ENCODE peak calls at places on chromosomes 3 and 15, in five cellular contexts. F, Q, T, S and P are unnamed samples.

GRCh38 chr3:155744091-155744625 is 713 bp downstream of the PLCH1 start:
- DNase-seq in F (peak; percentile 77), Q (no peak), T (peak; percentile 42), S (peak; percentile 75), P (no peak)

GRCh38 chr15:65409284-65409631 is 13.5 kb downstream of the IGDCC4 start:
- DNase-seq in F (no peak), Q (peak; percentile 91), T (no peak), S (no peak), P (peak; percentile 36)

GRCh38 chr3:156535162-156535627 is 19.7 kb downstream of the SSR3 start:
- DNase-seq in F (peak; percentile 54), Q (peak; percentile 95), T (no peak), S (peak; percentile 12), P (peak; percentile 92)

GRCh38 chr15:59166601-59167265 is 39.9 kb upstream of the LDHAL6B start:
- DNase-seq in F (no peak), Q (no peak), T (no peak), S (no peak), P (no peak)

GRCh38 chr15:61155741-61156700 is 73.1 kb downstream of the RORA start:
- DNase-seq in F (no peak), Q (no peak), T (no peak), S (no peak), P (no peak)

GRCh38 chr3:30855390-30855789 is 39.1 kb downstream of the GADL1 start:
- DNase-seq in F (no peak), Q (no peak), T (no peak), S (no peak), P (no peak)

GRCh38 chr3:89260721-89261120 is 153.3 kb downstream of the EPHA3 start:
- DNase-seq in F (no peak), Q (no peak), T (no peak), S (no peak), P (no peak)

GRCh38 chr3:153221748-153222162 is 59.7 kb downstream of the RAP2B start:
- DNase-seq in F (peak; percentile 41), Q (peak; percentile 85), T (peak; percentile 61), S (no peak), P (peak; percentile 87)

GRCh38 chr3:196246612-196247308 is 30.4 kb downstream of the SLC51A start:
- DNase-seq in F (no peak), Q (peak; percentile 49), T (no peak), S (no peak), P (no peak)

GRCh38 chr3:171362575-171362974 is 97.6 kb downstream of the TNIK start:
- DNase-seq in F (no peak), Q (no peak), T (no peak), S (no peak), P (no peak)

GRCh38 chr3:72335458-72336050 is 512.7 kb downstream of the SHQ1 start:
- DNase-seq in F (no peak), Q (no peak), T (no peak), S (no peak), P (no peak)

GRCh38 chr3:187919018-187919417 is 173.8 kb upstream of the BCL6 start:
- DNase-seq in F (no peak), Q (no peak), T (peak; percentile 59), S (no peak), P (no peak)

GRCh38 chr3:177300842-177301241 is 103.6 kb upstream of the TBL1XR1 start:
- DNase-seq in F (no peak), Q (no peak), T (no peak), S (no peak), P (no peak)

GRCh38 chr15:96107922-96108321 is 222.6 kb upstream of the NR2F2 start:
- DNase-seq in F (no peak), Q (no peak), T (no peak), S (no peak), P (no peak)

GRCh38 chr15:56095406-56095805 is 102.0 kb upstream of the NEDD4 start:
- DNase-seq in F (no peak), Q (no peak), T (no peak), S (no peak), P (no peak)

GRCh38 chr3:107443461-107443860 is 66.2 kb downstream of the CCDC54 start:
- DNase-seq in F (no peak), Q (no peak), T (no peak), S (no peak), P (no peak)

GRCh38 chr3:42839616-42840015 is 30.4 kb downstream of the ACKR2 start:
- DNase-seq in F (peak; percentile 71), Q (peak; percentile 32), T (no peak), S (peak; percentile 35), P (peak; percentile 46)

GRCh38 chr3:178562143-178562868 is 26.1 kb downstream of the KCNMB2 start:
- DNase-seq in F (no peak), Q (no peak), T (no peak), S (no peak), P (no peak)

GRCh38 chr3:46276497-46277099 is 34.3 kb downstream of the CCR3 start:
- DNase-seq in F (peak; percentile 58), Q (no peak), T (peak; percentile 78), S (peak; percentile 14), P (no peak)

GRCh38 chr15:63203451-63204090 is 14.2 kb downstream of the RAB8B start:
- DNase-seq in F (no peak), Q (no peak), T (peak; percentile 51), S (no peak), P (no peak)

GRCh38 chr3:134606033-134607025 is 44.5 kb downstream of the KY start:
- DNase-seq in F (no peak), Q (no peak), T (no peak), S (no peak), P (no peak)

GRCh38 chr15:50066202-50066601 is 52.8 kb downstream of the ATP8B4 start:
- DNase-seq in F (no peak), Q (no peak), T (no peak), S (no peak), P (no peak)

GRCh38 chr15:76987896-76988860 is 6.7 kb upstream of the PSTPIP1 start:
- DNase-seq in F (no peak), Q (no peak), T (no peak), S (no peak), P (no peak)

GRCh38 chr15:52103217-52104207 is 9.1 kb downstream of the BCL2L10 start:
- DNase-seq in F (no peak), Q (peak; percentile 93), T (no peak), S (no peak), P (peak; percentile 75)

GRCh38 chr3:147407495-147408179 is 1.3 kb upstream of the ZIC4 start:
- DNase-seq in F (no peak), Q (no peak), T (no peak), S (no peak), P (no peak)

GRCh38 chr3:77605865-77606264 is 566.0 kb downstream of the ROBO2 start:
- DNase-seq in F (no peak), Q (no peak), T (no peak), S (no peak), P (no peak)

GRCh38 chr3:65685621-65686020 is 353.1 kb downstream of the MAGI1 start:
- DNase-seq in F (peak; percentile 68), Q (peak; percentile 11), T (no peak), S (no peak), P (no peak)